ENCODE peak calls at places on chromosomes 5 and 9, in six cellular contexts. M is NCI-H2081; I is activated naive CD4-positive, alpha-beta T cell treated with anti-CD3 and anti-CD28 coated beads for 36 hours; L is natural killer cell; S is CD8-positive, alpha-beta memory T cell; P is HS-5. Z is an unnamed sample.

GRCh38 chr9:84139296-84140100 is 158.9 kb downstream of the RMI1 start:
- DNase-seq in M (peak), I (no peak), L (no peak), S (no peak), P (no peak), Z (no peak)

GRCh38 chr5:4254736-4255135 is 659.1 kb downstream of the IRX1 start:
- DNase-seq in M (no peak), I (no peak), L (no peak), S (no peak), P (no peak), Z (no peak)

GRCh38 chr5:124240732-124241131 is 505.7 kb downstream of the ZNF608 start:
- DNase-seq in M (no peak), I (no peak), L (no peak), S (no peak), P (no peak), Z (no peak)

GRCh38 chr5:93246093-93246855 is 334.7 kb downstream of the NR2F1-AS1 start:
- DNase-seq in M (peak), I (no peak), L (no peak), S (no peak), P (no peak), Z (no peak)

GRCh38 chr9:93902051-93902779 is 52.9 kb downstream of the BARX1 start:
- DNase-seq in M (no peak), I (no peak), L (no peak), S (no peak), P (no peak), Z (no peak)

GRCh38 chr9:133590231-133590855 is 18.8 kb downstream of the FAM163B start:
- DNase-seq in M (no peak), I (no peak), L (no peak), S (no peak), P (no peak), Z (no peak)

GRCh38 chr5:159571501-159572244 is 241.4 kb upstream of the IL12B start:
- DNase-seq in M (peak), I (no peak), L (no peak), S (no peak), P (no peak), Z (no peak)

GRCh38 chr5:35939639-35940038 is 1.2 kb upstream of the CAPSL start:
- DNase-seq in M (no peak), I (no peak), L (no peak), S (no peak), P (no peak), Z (no peak)

GRCh38 chr5:672329-673139 is 20.6 kb downstream of the TPPP start:
- DNase-seq in M (peak), I (peak), L (peak), S (peak), P (peak), Z (peak)

GRCh38 chr9:27212621-27213020 is 84.3 kb downstream of the EQTN start:
- DNase-seq in M (no peak), I (no peak), L (no peak), S (no peak), P (no peak), Z (no peak)

GRCh38 chr9:107929439-107929838 is 439.9 kb upstream of the KLF4 start:
- DNase-seq in M (peak), I (no peak), L (no peak), S (no peak), P (no peak), Z (no peak)

GRCh38 chr5:118984602-118985001 is 3.7 kb downstream of the DTWD2 start:
- DNase-seq in M (no peak), I (no peak), L (no peak), S (no peak), P (peak), Z (peak)

GRCh38 chr9:129197978-129198736 is 20.1 kb upstream of the IER5L start:
- DNase-seq in M (no peak), I (no peak), L (no peak), S (no peak), P (no peak), Z (no peak)

GRCh38 chr5:74261906-74262305 is 378.6 kb downstream of the ENC1 start:
- DNase-seq in M (no peak), I (no peak), L (no peak), S (no peak), P (no peak), Z (no peak)

GRCh38 chr5:78899922-78900362 is 85.2 kb downstream of the ARSB start:
- DNase-seq in M (peak), I (peak), L (no peak), S (no peak), P (no peak), Z (no peak)

GRCh38 chr5:124704594-124705284 is 41.7 kb downstream of the ZNF608 start:
- DNase-seq in M (peak), I (no peak), L (no peak), S (no peak), P (no peak), Z (no peak)

GRCh38 chr5:134524826-134525686 is at the start of gene JADE2:
- DNase-seq in M (peak), I (peak), L (peak), S (peak), P (no peak), Z (peak)

GRCh38 chr5:80061005-80061404 is 25.9 kb downstream of the THBS4 start:
- DNase-seq in M (no peak), I (no peak), L (no peak), S (no peak), P (no peak), Z (no peak)

GRCh38 chr5:139105621-139106071 is 92.5 kb downstream of the SIL1 start:
- DNase-seq in M (peak), I (no peak), L (no peak), S (no peak), P (no peak), Z (no peak)